ENCODE peak calls at places on chromosomes 4 and X, in nine cellular contexts. One of them, this sample, is unnamed. For H3K4me1, the result is how much of the 10 kb centered on the place peaks cover.

GRCh38 chrX:46152756-46153155 is 392.5 kb downstream of the ZNF674 start:
- DNase-seq in breast epithelium: no peak
- DNase-seq in spleen: no peak
- DNase-seq in upper lobe of left lung: no peak
- DNase-seq in GM23338: no peak
- DNase-seq in SK-N-SH: no peak
- DNase-seq in K562: no peak
- DNase-seq in transverse colon: no peak
- DNase-seq in GM12878: no peak
- DNase-seq in this sample: no peak

GRCh38 chr4:39961311-39961877 is 16.3 kb downstream of the PDS5A start:
- DNase-seq in SK-N-SH: no peak
- DNase-seq in GM23338: no peak
- DNase-seq in spleen: no peak
- DNase-seq in breast epithelium: no peak
- DNase-seq in transverse colon: no peak
- DNase-seq in GM12878: no peak
- DNase-seq in K562: no peak
- DNase-seq in upper lobe of left lung: no peak
- DNase-seq in this sample: no peak

GRCh38 chr4:52959545-52959944 is 97.4 kb downstream of the RASL11B start:
- DNase-seq in SK-N-SH: no peak
- DNase-seq in GM23338: no peak
- DNase-seq in spleen: no peak
- DNase-seq in GM12878: no peak
- DNase-seq in upper lobe of left lung: no peak
- DNase-seq in breast epithelium: no peak
- DNase-seq in transverse colon: no peak
- DNase-seq in K562: no peak
- DNase-seq in this sample: no peak

GRCh38 chrX:70554081-70554480 is 109.4 kb downstream of the DLG3 start:
- DNase-seq in GM23338: peak
- DNase-seq in upper lobe of left lung: no peak
- DNase-seq in spleen: no peak
- DNase-seq in breast epithelium: no peak
- DNase-seq in K562: no peak
- DNase-seq in transverse colon: no peak
- DNase-seq in SK-N-SH: no peak
- DNase-seq in GM12878: no peak
- DNase-seq in this sample: no peak

GRCh38 chrX:38664285-38664684 is 102.9 kb downstream of the TSPAN7 start:
- DNase-seq in K562: peak
- DNase-seq in GM23338: peak
- DNase-seq in GM12878: no peak
- DNase-seq in transverse colon: no peak
- DNase-seq in upper lobe of left lung: no peak
- DNase-seq in spleen: no peak
- DNase-seq in SK-N-SH: peak
- DNase-seq in breast epithelium: no peak
- DNase-seq in this sample: no peak

GRCh38 chr4:154132406-154132805 is 343.5 kb upstream of the SFRP2 start:
- DNase-seq in transverse colon: no peak
- DNase-seq in breast epithelium: no peak
- DNase-seq in upper lobe of left lung: no peak
- DNase-seq in spleen: no peak
- DNase-seq in K562: no peak
- DNase-seq in SK-N-SH: no peak
- DNase-seq in GM12878: no peak
- DNase-seq in GM23338: no peak
- DNase-seq in this sample: no peak

GRCh38 chr4:180099962-180100361 is 2143.2 kb upstream of the TENM3 start:
- DNase-seq in breast epithelium: no peak
- DNase-seq in GM12878: no peak
- DNase-seq in spleen: no peak
- DNase-seq in SK-N-SH: no peak
- DNase-seq in K562: no peak
- DNase-seq in upper lobe of left lung: no peak
- DNase-seq in GM23338: no peak
- DNase-seq in transverse colon: no peak
- DNase-seq in this sample: no peak

GRCh38 chr4:188606635-188607034 is 467.4 kb downstream of the TRIML1 start:
- DNase-seq in K562: no peak
- DNase-seq in breast epithelium: no peak
- DNase-seq in SK-N-SH: no peak
- DNase-seq in upper lobe of left lung: no peak
- DNase-seq in spleen: no peak
- DNase-seq in GM23338: no peak
- DNase-seq in transverse colon: no peak
- DNase-seq in GM12878: no peak
- DNase-seq in this sample: no peak

GRCh38 chrX:20591246-20591645 is 324.5 kb upstream of the RPS6KA3 start:
- DNase-seq in transverse colon: no peak
- DNase-seq in spleen: no peak
- DNase-seq in breast epithelium: no peak
- DNase-seq in K562: no peak
- DNase-seq in GM23338: no peak
- DNase-seq in GM12878: no peak
- DNase-seq in upper lobe of left lung: no peak
- DNase-seq in SK-N-SH: no peak
- DNase-seq in this sample: no peak

GRCh38 chrX:20595928-20596550 is 329.3 kb upstream of the RPS6KA3 start:
- DNase-seq in K562: no peak
- DNase-seq in spleen: no peak
- DNase-seq in transverse colon: no peak
- DNase-seq in SK-N-SH: no peak
- DNase-seq in breast epithelium: no peak
- DNase-seq in upper lobe of left lung: no peak
- DNase-seq in GM23338: peak
- DNase-seq in GM12878: no peak
- DNase-seq in this sample: no peak

GRCh38 chrX:20593836-20594235 is 327.1 kb upstream of the RPS6KA3 start:
- DNase-seq in K562: no peak
- DNase-seq in GM12878: no peak
- DNase-seq in upper lobe of left lung: no peak
- DNase-seq in transverse colon: no peak
- DNase-seq in spleen: no peak
- DNase-seq in SK-N-SH: no peak
- DNase-seq in breast epithelium: no peak
- DNase-seq in GM23338: peak
- DNase-seq in this sample: no peak

GRCh38 chrX:20594985-20595384 is 328.3 kb upstream of the RPS6KA3 start:
- DNase-seq in upper lobe of left lung: no peak
- DNase-seq in GM23338: peak
- DNase-seq in SK-N-SH: no peak
- DNase-seq in GM12878: no peak
- DNase-seq in spleen: no peak
- DNase-seq in transverse colon: no peak
- DNase-seq in breast epithelium: no peak
- DNase-seq in K562: no peak
- DNase-seq in this sample: no peak

GRCh38 chrX:20593402-20593801 is 326.7 kb upstream of the RPS6KA3 start:
- DNase-seq in GM23338: no peak
- DNase-seq in SK-N-SH: no peak
- DNase-seq in spleen: no peak
- DNase-seq in GM12878: no peak
- DNase-seq in breast epithelium: no peak
- DNase-seq in transverse colon: no peak
- DNase-seq in upper lobe of left lung: no peak
- DNase-seq in K562: no peak
- DNase-seq in this sample: no peak
- TF ChIP-seq POLR2AphosphoS5 in GM23338: no peak
- TF ChIP-seq POLR2AphosphoS5 in SK-N-SH: no peak
- TF ChIP-seq POLR2AphosphoS5 in spleen: no peak
- TF ChIP-seq POLR2AphosphoS5 in GM12878: no peak
- TF ChIP-seq POLR2AphosphoS5 in breast epithelium: no peak
- TF ChIP-seq POLR2AphosphoS5 in transverse colon: no peak
- TF ChIP-seq POLR2AphosphoS5 in upper lobe of left lung: no peak
- TF ChIP-seq POLR2AphosphoS5 in K562: no peak
- TF ChIP-seq POLR2AphosphoS5 in this sample: no peak

DNA sequence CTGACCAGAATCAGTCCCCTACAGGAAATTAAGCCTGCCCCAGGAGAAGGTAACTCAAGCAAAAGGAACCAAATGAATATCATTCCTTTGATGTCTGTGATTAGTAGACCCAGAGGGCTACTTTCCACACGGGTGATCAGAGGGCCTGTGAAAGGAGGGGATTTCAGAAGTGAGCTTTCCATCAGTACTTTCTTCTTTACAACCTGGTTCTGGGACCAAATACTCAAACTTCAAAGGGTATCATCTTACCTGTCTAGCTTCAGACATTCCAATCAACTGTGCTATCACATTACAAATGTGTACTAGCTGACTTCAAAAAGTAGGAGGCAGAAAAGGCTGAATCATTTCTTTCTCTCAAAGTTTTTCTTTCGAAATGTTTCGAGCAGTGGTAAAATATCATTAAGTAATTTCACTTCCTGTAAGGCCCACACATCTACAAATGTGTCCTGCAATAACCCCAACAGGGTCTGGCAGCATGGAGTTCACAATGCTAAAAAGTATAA is 23.9 kb downstream of the ACSL4 start:
- DNase-seq in GM12878: peak
- DNase-seq in GM23338: peak
- DNase-seq in transverse colon: no peak
- DNase-seq in breast epithelium: no peak
- DNase-seq in K562: no peak
- DNase-seq in upper lobe of left lung: no peak
- DNase-seq in spleen: no peak
- DNase-seq in SK-N-SH: no peak
- DNase-seq in this sample: no peak
- TF ChIP-seq CTCF in GM12878: no peak
- TF ChIP-seq CTCF in GM23338: no peak
- TF ChIP-seq CTCF in transverse colon: no peak
- TF ChIP-seq CTCF in breast epithelium: no peak
- TF ChIP-seq CTCF in K562: no peak
- TF ChIP-seq CTCF in upper lobe of left lung: no peak
- TF ChIP-seq CTCF in spleen: no peak
- TF ChIP-seq CTCF in SK-N-SH: no peak
- TF ChIP-seq CTCF in this sample: no peak

DNA sequence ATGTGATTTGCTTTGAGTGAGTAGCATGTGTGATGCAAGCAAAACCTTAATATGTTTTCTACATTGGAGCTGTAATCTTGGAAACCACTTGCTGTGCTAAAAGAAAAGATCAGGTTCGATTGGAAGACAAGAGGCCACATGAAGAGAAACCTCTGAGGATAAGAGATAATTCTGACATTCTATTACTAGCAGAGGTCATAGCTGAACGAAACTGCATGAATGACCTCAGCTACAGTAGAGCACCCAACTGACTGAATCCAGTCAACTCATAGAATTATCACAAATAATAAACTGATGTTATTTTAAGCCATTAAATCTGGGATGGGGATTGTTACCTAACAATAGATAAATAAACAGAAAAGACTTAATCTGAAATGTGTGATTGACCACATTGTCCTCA is 147.1 kb downstream of the CAMK2D start:
- DNase-seq in SK-N-SH: no peak
- DNase-seq in K562: no peak
- DNase-seq in upper lobe of left lung: no peak
- DNase-seq in GM12878: no peak
- DNase-seq in spleen: no peak
- DNase-seq in GM23338: no peak
- DNase-seq in breast epithelium: no peak
- DNase-seq in transverse colon: no peak
- DNase-seq in this sample: no peak
- H3K4me1 ChIP-seq in SK-N-SH: under half
- H3K4me1 ChIP-seq in K562: under half
- H3K4me1 ChIP-seq in upper lobe of left lung: under half
- H3K4me1 ChIP-seq in GM12878: under half
- H3K4me1 ChIP-seq in spleen: under half
- H3K4me1 ChIP-seq in GM23338: under half
- H3K4me1 ChIP-seq in breast epithelium: under half
- H3K4me1 ChIP-seq in transverse colon: under half
- H3K4me1 ChIP-seq in this sample: under half

DNA sequence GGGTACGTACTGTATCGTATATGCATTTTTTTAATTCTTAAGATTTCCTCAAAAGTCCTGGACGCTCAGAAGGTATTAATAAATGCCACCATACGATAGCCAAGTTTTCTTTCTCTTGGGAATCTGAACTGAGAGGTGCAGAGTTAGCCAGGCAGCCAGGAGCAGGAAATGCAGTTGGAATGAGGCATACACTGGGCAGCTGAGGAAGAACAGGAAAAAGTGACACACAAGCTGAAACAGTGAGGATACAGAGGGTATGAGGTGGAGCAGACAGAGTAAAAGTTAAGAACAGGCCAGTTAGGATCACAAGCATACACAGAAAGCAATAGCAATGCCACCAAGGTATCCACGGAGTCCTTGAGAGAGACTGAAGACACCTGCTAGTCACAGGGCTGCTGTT is 13.4 kb downstream of the UFSP2 start:
- DNase-seq in GM23338: no peak
- DNase-seq in SK-N-SH: no peak
- DNase-seq in transverse colon: no peak
- DNase-seq in breast epithelium: no peak
- DNase-seq in K562: no peak
- DNase-seq in upper lobe of left lung: no peak
- DNase-seq in GM12878: no peak
- DNase-seq in spleen: no peak
- DNase-seq in this sample: no peak
- TF ChIP-seq POLR2AphosphoS5 in GM23338: no peak
- TF ChIP-seq POLR2AphosphoS5 in SK-N-SH: no peak
- TF ChIP-seq POLR2AphosphoS5 in transverse colon: no peak
- TF ChIP-seq POLR2AphosphoS5 in breast epithelium: no peak
- TF ChIP-seq POLR2AphosphoS5 in K562: no peak
- TF ChIP-seq POLR2AphosphoS5 in upper lobe of left lung: no peak
- TF ChIP-seq POLR2AphosphoS5 in GM12878: no peak
- TF ChIP-seq POLR2AphosphoS5 in spleen: no peak
- TF ChIP-seq POLR2AphosphoS5 in this sample: no peak

DNA sequence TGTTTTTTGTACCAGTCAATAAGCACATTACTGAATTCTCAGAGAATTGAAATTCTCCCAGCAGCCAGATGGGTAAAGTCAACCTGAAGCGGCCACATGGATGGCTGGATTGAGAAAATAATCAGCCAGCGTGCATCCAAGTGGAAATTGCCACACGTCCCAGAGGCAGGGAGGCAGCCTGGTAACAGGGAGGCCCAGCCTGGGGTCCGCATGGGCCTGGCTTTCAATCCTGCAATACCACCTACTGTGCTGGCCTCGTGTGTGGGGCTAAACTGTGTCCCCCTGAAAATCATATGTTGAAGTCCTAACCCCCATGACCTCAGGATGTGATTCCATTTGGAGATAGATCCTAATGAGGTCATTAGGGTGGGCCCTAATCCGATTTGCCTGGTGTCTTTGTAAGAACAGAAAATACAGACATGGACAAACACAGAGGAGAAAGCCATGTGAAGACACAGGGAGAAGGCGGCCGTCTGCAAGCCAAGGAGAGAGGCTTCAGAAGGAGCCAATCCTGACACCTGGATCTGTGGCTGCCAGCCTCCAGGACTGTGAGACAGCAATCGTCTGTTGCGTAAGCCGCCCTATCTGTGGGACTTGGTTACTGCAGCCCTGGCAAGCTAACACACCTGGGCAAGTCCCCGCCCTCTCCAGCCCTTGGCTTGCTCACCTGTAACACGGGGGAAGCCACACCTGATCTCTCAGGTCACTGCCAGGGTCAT is 90.3 kb downstream of the JAKMIP1 start:
- DNase-seq in transverse colon: peak
- DNase-seq in upper lobe of left lung: no peak
- DNase-seq in SK-N-SH: no peak
- DNase-seq in GM23338: peak
- DNase-seq in spleen: no peak
- DNase-seq in GM12878: no peak
- DNase-seq in breast epithelium: no peak
- DNase-seq in K562: no peak
- DNase-seq in this sample: peak
- TF ChIP-seq CTCF in transverse colon: no peak
- TF ChIP-seq CTCF in upper lobe of left lung: no peak
- TF ChIP-seq CTCF in SK-N-SH: no peak
- TF ChIP-seq CTCF in GM23338: peak
- TF ChIP-seq CTCF in spleen: no peak
- TF ChIP-seq CTCF in GM12878: peak
- TF ChIP-seq CTCF in breast epithelium: no peak
- TF ChIP-seq CTCF in K562: peak
- TF ChIP-seq CTCF in this sample: no peak

This sample was measured in suprapubic skin.